ENCODE peak calls at places on chromosome X, in nine cellular contexts. R is transverse colon, E is RWPE2, K is esophagus squamous epithelium, O is ovary, H is fibroblast of mammary gland, Z is psoas muscle, A is BE2C, J is WERI-Rb-1. U is an unnamed sample.

GRCh38 chrX:118459494-118459893 is 36.1 kb upstream of the DOCK11 start:
- DNase-seq in Z (no peak), A (peak), K (no peak), H (peak), R (no peak), E (no peak), J (no peak), O (no peak), U (no peak)

GRCh38 chrX:10041383-10041782 is 74.2 kb downstream of the CLDN34 start:
- DNase-seq in H (no peak), A (no peak), J (no peak), E (no peak), Z (no peak), R (no peak), K (no peak), O (no peak), U (no peak)

GRCh38 chrX:23623797-23624196 is 43.5 kb upstream of the PRDX4 start:
- DNase-seq in A (no peak), Z (no peak), E (no peak), O (no peak), R (no peak), J (no peak), K (no peak), H (no peak), U (no peak)

GRCh38 chrX:123157586-123157985 is 26.5 kb upstream of the GRIA3 start:
- DNase-seq in O (no peak), H (no peak), A (no peak), Z (no peak), K (no peak), R (no peak), J (no peak), E (no peak), U (no peak)

GRCh38 chrX:31331045-31331444 is 259.2 kb upstream of the FTHL17 start:
- DNase-seq in H (no peak), R (no peak), E (no peak), A (no peak), K (no peak), O (no peak), J (no peak), Z (no peak), U (no peak)

GRCh38 chrX:74343970-74344622 is 40.1 kb downstream of the ZCCHC13 start:
- DNase-seq in R (peak), J (peak), A (peak), O (peak), E (no peak), Z (no peak), K (no peak), H (peak), U (peak)

GRCh38 chrX:46670316-46670715 is 88.6 kb downstream of the SLC9A7 start:
- DNase-seq in O (no peak), A (no peak), E (no peak), J (no peak), Z (no peak), K (no peak), H (no peak), R (no peak), U (no peak)

GRCh38 chrX:55161581-55161980 is 58.6 kb upstream of the PAGE5 start:
- DNase-seq in A (no peak), K (no peak), Z (no peak), O (no peak), E (no peak), J (no peak), R (no peak), H (peak), U (no peak)

GRCh38 chrX:133444196-133444595 is 28.9 kb upstream of the GPC4 start:
- DNase-seq in E (no peak), R (no peak), H (no peak), O (no peak), K (no peak), A (no peak), Z (no peak), J (no peak), U (no peak)

GRCh38 chrX:1031521-1032430 is 180.7 kb downstream of the CRLF2 start:
- DNase-seq in J (no peak), K (no peak), O (no peak), E (no peak), R (no peak), Z (no peak), A (no peak), H (no peak), U (no peak)

GRCh38 chrX:47815901-47816845 is 20.5 kb upstream of the ZNF81 start:
- DNase-seq in J (no peak), A (no peak), O (no peak), R (peak), E (no peak), K (no peak), Z (no peak), H (peak), U (no peak)

GRCh38 chrX:2714551-2714950 is 23.5 kb downstream of the CD99 start:
- DNase-seq in Z (no peak), J (no peak), O (no peak), R (no peak), E (no peak), A (no peak), K (no peak), H (no peak), U (no peak)

GRCh38 chrX:20267924-20268701 is 1.4 kb upstream of the RPS6KA3 start:
- DNase-seq in J (peak), Z (peak), E (no peak), A (no peak), O (peak), R (peak), K (peak), H (no peak), U (peak)

GRCh38 chrX:23344208-23344903 is 9.7 kb downstream of the PTCHD1 start:
- DNase-seq in K (no peak), A (no peak), R (no peak), J (no peak), E (no peak), Z (no peak), H (no peak), O (no peak), U (peak)

GRCh38 chrX:97402333-97402732 is 518.6 kb downstream of the RPA4 start:
- DNase-seq in J (no peak), H (no peak), R (no peak), E (no peak), A (no peak), O (no peak), Z (no peak), K (no peak), U (no peak)

GRCh38 chrX:47863187-47863586 is 26.5 kb downstream of the ZNF81 start:
- DNase-seq in E (no peak), A (no peak), Z (no peak), O (no peak), K (no peak), R (no peak), H (no peak), J (no peak), U (no peak)

GRCh38 chrX:104697264-104697663 is 131.3 kb downstream of the IL1RAPL2 start:
- DNase-seq in E (no peak), K (no peak), A (no peak), R (no peak), Z (no peak), O (no peak), J (no peak), H (peak), U (no peak)

GRCh38 chrX:104695593-104695992 is 129.6 kb downstream of the IL1RAPL2 start:
- DNase-seq in A (no peak), R (no peak), Z (no peak), O (no peak), K (no peak), J (no peak), H (no peak), E (no peak), U (no peak)

GRCh38 chrX:104696667-104697066 is 130.7 kb downstream of the IL1RAPL2 start:
- DNase-seq in Z (no peak), H (no peak), J (no peak), K (no peak), O (no peak), E (no peak), R (no peak), A (no peak), U (no peak)
- H3K4me3 ChIP-seq in Z (no peak), H (no peak), J (no peak), K (no peak), O (no peak), E (no peak), R (no peak), A (no peak), U (no peak)

DNA sequence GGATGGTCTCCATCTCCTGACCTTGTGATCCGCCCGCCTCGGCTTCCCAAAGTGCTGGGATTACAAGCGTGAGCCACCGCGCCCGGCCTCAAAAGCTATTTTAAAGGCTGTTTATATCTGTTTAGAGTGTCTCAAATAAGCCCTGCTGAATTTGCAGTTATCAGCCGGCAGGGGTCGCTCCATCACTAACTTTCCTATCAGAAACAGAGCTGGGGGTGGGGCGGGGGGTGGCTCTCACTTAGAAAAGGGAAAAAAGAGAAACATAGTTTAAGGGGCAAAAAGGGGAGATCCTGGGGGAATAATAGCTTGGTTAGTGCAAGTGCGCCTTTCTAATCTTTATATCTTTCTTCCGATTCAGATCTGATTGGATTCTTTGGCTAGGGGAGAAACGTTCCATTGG is 450.7 kb downstream of the UBE2NL start:
- DNase-seq in J (peak), O (no peak), R (no peak), H (no peak), E (no peak), A (no peak), K (no peak), Z (no peak), U (no peak)
- H3K4me3 ChIP-seq in J (no peak), O (no peak), R (no peak), H (no peak), E (no peak), A (no peak), K (no peak), Z (no peak), U (no peak)

GRCh38 chrX:41442824-41443560 is 4.2 kb upstream of the NYX start:
- DNase-seq in O (no peak), K (no peak), H (no peak), A (no peak), R (no peak), Z (no peak), E (no peak), J (no peak), U (no peak)
- H3K4me3 ChIP-seq in O (peak), K (peak), H (peak), A (no peak), R (peak), Z (peak), E (peak), J (no peak), U (peak)

GRCh38 chrX:135424469-135424868 is 2.7 kb downstream of the SMIM10L2A start:
- DNase-seq in A (no peak), R (no peak), O (no peak), E (no peak), K (no peak), H (no peak), J (no peak), Z (no peak), U (no peak)

GRCh38 chrX:135425026-135425425 is 3.3 kb downstream of the SMIM10L2A start:
- DNase-seq in A (no peak), K (no peak), H (no peak), E (no peak), R (no peak), Z (no peak), O (no peak), J (no peak), U (no peak)

GRCh38 chrX:135421932-135422809 is at the start of gene SMIM10L2A:
- DNase-seq in K (no peak), H (no peak), A (no peak), E (no peak), J (no peak), Z (no peak), O (no peak), R (no peak), U (no peak)

GRCh38 chrX:135420831-135421230 is 913 bp upstream of the SMIM10L2A start:
- DNase-seq in J (no peak), R (no peak), A (no peak), E (no peak), Z (no peak), K (no peak), H (no peak), O (no peak), U (no peak)

DNA sequence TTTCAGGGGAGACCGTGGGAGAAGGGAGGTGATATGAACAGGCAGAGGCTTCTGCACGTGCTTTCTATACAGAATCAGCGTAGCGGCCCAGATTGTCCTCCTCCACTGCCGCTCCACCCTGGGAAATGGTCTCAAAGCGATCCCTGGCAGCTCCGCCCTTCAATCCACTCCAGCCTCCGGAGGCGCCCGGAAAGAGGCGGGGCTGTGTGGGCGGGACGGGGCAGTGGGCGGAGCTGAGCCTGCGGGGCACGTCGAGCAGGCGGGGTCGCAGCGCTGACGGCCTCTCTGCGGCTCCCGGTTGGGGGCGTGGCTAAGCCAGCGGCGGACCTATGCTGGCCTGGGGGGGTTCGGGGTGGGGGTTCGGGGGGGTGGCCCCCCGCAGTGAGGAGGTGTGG is 210 bp upstream of the SMIM10L2A start:
- DNase-seq in J (peak), A (peak), E (peak), O (peak), H (peak), Z (peak), R (peak), K (no peak), U (peak)
- H3K4me3 ChIP-seq in J (no peak), A (no peak), E (peak), O (peak), H (peak), Z (peak), R (peak), K (peak), U (peak)

DNA sequence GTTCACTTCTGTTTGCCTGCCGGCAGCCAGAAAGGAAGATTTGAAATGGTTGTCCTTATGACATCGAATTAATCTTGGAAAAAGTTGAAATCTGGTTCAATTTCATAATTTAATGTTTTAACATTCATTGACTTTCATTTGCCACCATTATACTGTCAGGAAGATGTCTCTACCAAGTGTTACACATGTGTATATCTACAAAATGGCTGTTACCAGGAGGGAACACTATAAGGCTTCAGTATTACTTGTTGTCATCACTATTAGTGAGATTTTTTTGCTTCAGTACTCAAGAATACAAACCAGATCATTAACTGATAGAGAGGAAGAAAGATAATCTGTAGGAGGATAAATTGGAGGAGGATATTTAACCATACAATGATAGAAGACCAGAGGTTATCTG is 71.2 kb downstream of the TSPAN7 start:
- DNase-seq in J (no peak), K (no peak), O (no peak), A (no peak), Z (no peak), E (no peak), R (no peak), H (no peak), U (no peak)
- H3K4me3 ChIP-seq in J (no peak), K (no peak), O (no peak), A (no peak), Z (peak), E (no peak), R (no peak), H (no peak), U (no peak)

DNA sequence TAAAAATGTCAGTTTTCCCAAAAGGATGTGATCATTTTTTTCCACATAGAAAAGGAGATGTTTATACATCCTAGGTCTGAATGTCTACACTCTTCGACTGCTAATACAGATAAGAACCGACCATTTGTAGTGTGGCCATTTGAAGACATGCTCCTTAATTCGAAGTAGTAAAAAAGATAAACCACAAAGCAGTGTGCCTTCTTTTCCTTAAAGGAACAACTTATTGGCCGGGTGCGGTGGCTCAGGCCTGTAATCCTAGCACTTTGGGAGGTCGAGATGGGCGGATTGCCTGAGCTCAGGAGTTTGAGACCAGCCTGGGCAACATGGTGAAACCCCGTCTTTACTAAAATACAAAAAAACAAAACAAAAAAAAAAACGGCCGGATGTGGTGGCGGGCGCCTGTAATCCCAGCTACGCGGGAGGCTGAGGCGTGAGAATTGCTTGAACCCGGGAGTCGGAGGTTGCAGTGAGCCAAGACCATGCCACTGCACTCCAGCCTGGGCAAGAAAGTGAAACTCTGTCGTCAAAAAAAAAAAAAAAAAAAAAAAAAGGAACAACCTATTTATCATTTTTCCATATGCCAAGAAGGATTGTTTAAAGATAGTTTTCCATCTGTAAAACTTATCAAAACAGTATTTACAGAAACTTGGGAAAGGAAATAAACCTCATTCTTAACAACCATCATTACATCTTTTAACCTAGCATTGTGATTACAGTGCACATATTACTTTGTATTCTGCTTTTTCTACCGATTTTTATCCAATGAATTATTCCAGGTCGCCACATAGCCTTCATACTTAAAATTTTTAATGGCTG is 2.6 kb downstream of the INTS6L start:
- DNase-seq in E (no peak), R (no peak), A (no peak), J (no peak), K (no peak), O (no peak), H (no peak), Z (no peak), U (no peak)
- H3K4me3 ChIP-seq in E (peak), R (no peak), A (no peak), J (no peak), K (no peak), O (no peak), H (no peak), Z (peak), U (no peak)

GRCh38 chrX:44246826-44247225 is 96.6 kb downstream of the EFHC2 start:
- DNase-seq in R (no peak), O (no peak), Z (no peak), K (no peak), J (no peak), E (no peak), A (no peak), H (no peak), U (no peak)

GRCh38 chrX:44241551-44241950 is 101.9 kb downstream of the EFHC2 start:
- DNase-seq in E (no peak), Z (no peak), R (no peak), H (no peak), A (no peak), K (no peak), O (no peak), J (no peak), U (no peak)

GRCh38 chrX:44244008-44244407 is 99.5 kb downstream of the EFHC2 start:
- DNase-seq in R (no peak), A (no peak), Z (no peak), O (no peak), H (peak), E (no peak), K (no peak), J (no peak), U (no peak)

GRCh38 chrX:44247468-44247867 is 96.0 kb downstream of the EFHC2 start:
- DNase-seq in K (no peak), A (no peak), R (no peak), J (no peak), E (no peak), H (no peak), Z (no peak), O (no peak), U (no peak)

DNA sequence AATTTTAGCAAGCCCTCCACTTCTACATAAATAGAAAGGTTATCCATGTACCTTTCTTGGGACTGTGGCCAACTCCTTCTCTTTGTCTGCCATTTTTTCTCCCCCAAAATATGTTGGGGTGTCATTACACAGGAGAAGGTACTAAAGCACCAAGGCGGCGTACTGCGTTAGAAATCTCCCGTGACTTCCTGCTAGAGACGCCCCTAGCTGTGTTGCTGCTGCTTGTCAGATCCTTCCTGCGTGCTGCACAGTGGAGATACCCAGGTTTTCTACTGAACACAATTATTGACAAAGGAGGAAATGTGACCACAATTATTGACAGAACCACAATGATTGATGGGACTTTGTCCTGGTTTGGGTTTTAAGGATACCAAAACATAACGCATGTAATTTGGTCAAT is 97.7 kb downstream of the EFHC2 start:
- DNase-seq in E (no peak), Z (no peak), A (no peak), R (no peak), K (no peak), H (no peak), O (no peak), J (no peak), U (no peak)
- H3K4me3 ChIP-seq in E (no peak), Z (no peak), A (no peak), R (no peak), K (no peak), H (no peak), O (no peak), J (no peak), U (no peak)

GRCh38 chrX:138740361-138740760 is 28.8 kb upstream of the FGF13 start:
- DNase-seq in E (no peak), J (no peak), A (no peak), H (no peak), Z (no peak), R (no peak), K (no peak), O (no peak), U (no peak)
- H3K4me3 ChIP-seq in E (no peak), J (no peak), A (no peak), H (no peak), Z (no peak), R (no peak), K (no peak), O (no peak), U (no peak)

GRCh38 chrX:110286126-110286525 is 31.8 kb downstream of the AMMECR1 start:
- DNase-seq in E (peak), O (peak), Z (no peak), J (no peak), K (no peak), R (no peak), H (peak), A (no peak), U (no peak)
- H3K4me3 ChIP-seq in E (no peak), O (no peak), Z (no peak), J (no peak), K (no peak), R (no peak), H (no peak), A (no peak), U (no peak)

DNA sequence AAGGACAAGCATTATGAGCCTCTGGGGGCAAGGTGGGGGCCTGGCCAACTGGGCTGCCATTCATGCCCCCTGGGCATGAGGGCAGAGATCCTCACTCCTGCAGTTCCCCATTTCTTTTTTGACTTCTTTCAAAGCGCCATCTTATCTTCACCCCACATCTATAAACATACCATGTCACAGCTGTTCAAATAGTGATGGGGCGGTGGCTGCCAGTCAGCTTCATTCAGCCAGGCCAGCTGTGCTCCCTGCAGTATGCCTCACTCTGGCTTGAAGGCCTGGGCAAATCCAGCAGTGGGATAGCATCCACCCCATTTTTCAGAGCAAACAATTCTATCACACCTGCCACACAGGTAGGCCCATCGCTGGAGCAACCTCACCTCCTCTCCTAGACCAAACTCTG is 85.5 kb downstream of the NHSL2 start:
- DNase-seq in A (no peak), H (no peak), Z (no peak), R (peak), J (no peak), K (no peak), E (no peak), O (no peak), U (peak)
- H3K4me3 ChIP-seq in A (no peak), H (no peak), Z (no peak), R (no peak), J (no peak), K (no peak), E (no peak), O (no peak), U (no peak)

U was measured in Caco-2.